ENCODE peak calls at places on chromosomes 16 and 17, in five cellular contexts. M is fibroblast of pulmonary artery, H is cardiac muscle cell, F is OCI-LY7, E is GM12865. N is an unnamed sample.

GRCh38 chr16:275041-275621 is 613 bp downstream of the RGS11 start:
- DNase-seq in E (no peak), M (no peak), H (no peak), F (no peak), N (no peak)

GRCh38 chr16:12158428-12158827 is 181.9 kb downstream of the SNX29 start:
- DNase-seq in H (peak; percentile 75), E (no peak), F (no peak), M (peak; percentile 53), N (no peak)

GRCh38 chr17:31521632-31522283 is 130.3 kb downstream of the RAB11FIP4 start:
- DNase-seq in E (no peak), F (no peak), H (no peak), M (no peak), N (no peak)

GRCh38 chr17:32907583-32907982 is 20.4 kb upstream of the TMEM98 start:
- DNase-seq in H (peak; percentile 27), M (peak; percentile 17), E (no peak), F (no peak), N (no peak)

GRCh38 chr16:66364117-66364958 is 2.2 kb upstream of the CDH5 start:
- DNase-seq in M (peak; percentile 90), E (no peak), H (peak; percentile 85), F (no peak), N (peak; percentile 65)

GRCh38 chr17:56926704-56927103 is 12.9 kb upstream of the TRIM25 start:
- DNase-seq in F (no peak), E (no peak), M (no peak), H (no peak), N (no peak)

GRCh38 chr17:81561494-81561885 is 9.3 kb upstream of the FAAP100 start:
- DNase-seq in H (no peak), F (no peak), M (peak; percentile 30), E (no peak), N (no peak)

GRCh38 chr17:17191961-17192381 is 14.2 kb downstream of the PLD6 start:
- DNase-seq in H (no peak), M (no peak), F (no peak), E (no peak), N (no peak)

GRCh38 chr16:88541831-88542230 is 28.4 kb upstream of the ZC3H18 start:
- DNase-seq in M (no peak), E (no peak), H (no peak), F (no peak), N (no peak)

GRCh38 chr17:74760404-74761105 is 12.1 kb downstream of the NHERF1 start:
- DNase-seq in M (no peak), F (no peak), H (no peak), E (no peak), N (no peak)

GRCh38 chr16:2238396-2239230 is 2.4 kb downstream of the DNASE1L2 start:
- DNase-seq in F (no peak), E (no peak), M (no peak), H (no peak), N (no peak)

GRCh38 chr16:11392041-11392581 is 46.9 kb downstream of the RMI2 start:
- DNase-seq in F (no peak), M (no peak), E (no peak), H (no peak), N (no peak)

GRCh38 chr16:73615256-73615655 is 567.3 kb upstream of the ZFHX3 start:
- DNase-seq in M (no peak), E (no peak), F (no peak), H (no peak), N (no peak)

GRCh38 chr17:17127730-17128291 is 78.3 kb downstream of the PLD6 start:
- DNase-seq in E (no peak), M (no peak), F (no peak), H (no peak), N (no peak)

GRCh38 chr16:10088380-10088793 is 93.8 kb downstream of the GRIN2A start:
- DNase-seq in M (no peak), H (no peak), F (no peak), E (no peak), N (no peak)

GRCh38 chr16:78715673-78716072 is 616.2 kb downstream of the WWOX start:
- DNase-seq in H (no peak), M (no peak), E (no peak), F (no peak), N (no peak)

GRCh38 chr16:27369806-27370205 is 32.2 kb upstream of the IL21R start:
- DNase-seq in H (no peak), M (no peak), E (no peak), F (no peak), N (no peak)

GRCh38 chr17:4479982-4480751 is 18.5 kb upstream of the SPNS2 start:
- DNase-seq in E (no peak), H (no peak), M (no peak), F (no peak), N (no peak)

GRCh38 chr16:77183137-77183536 is 7.9 kb upstream of the MON1B start:
- DNase-seq in M (no peak), H (no peak), E (no peak), F (no peak), N (no peak)

GRCh38 chr17:31499771-31500554 is 108.5 kb downstream of the RAB11FIP4 start:
- DNase-seq in E (no peak), F (no peak), M (peak; percentile 24), H (peak; percentile 62), N (peak; percentile 71)

GRCh38 chr17:70562137-70562536 is 392.8 kb downstream of the KCNJ2 start:
- DNase-seq in F (no peak), M (no peak), E (no peak), H (no peak), N (no peak)

GRCh38 chr16:1706386-1707192 is 594 bp downstream of the MAPK8IP3 start:
- DNase-seq in E (peak; percentile 60), H (peak; percentile 43), M (peak; percentile 41), F (peak; percentile 63), N (no peak)

GRCh38 chr17:51407576-51407975 is 147.2 kb downstream of the UTP18 start:
- DNase-seq in H (no peak), F (no peak), E (no peak), M (no peak), N (no peak)

GRCh38 chr16:20906225-20906870 is 5.8 kb downstream of the LYRM1 start:
- DNase-seq in H (peak; percentile 94), M (peak; percentile 93), E (no peak), F (no peak), N (no peak)

GRCh38 chr17:21275047-21275578 is 9.4 kb upstream of the MAP2K3 start:
- DNase-seq in M (no peak), H (no peak), E (no peak), F (no peak), N (no peak)

GRCh38 chr17:64634217-64634616 is 27.9 kb downstream of the SMURF2 start:
- DNase-seq in E (peak; percentile 32), M (no peak), F (no peak), H (no peak), N (no peak)

GRCh38 chr16:77273-77806 is 685 bp upstream of the MPG start:
- DNase-seq in F (peak; percentile 62), E (peak; percentile 76), H (peak; percentile 83), M (peak; percentile 81), N (peak; percentile 62)

GRCh38 chr16:55552621-55553020 is 13.9 kb upstream of the CAPNS2 start:
- DNase-seq in H (peak; percentile 66), M (peak; percentile 80), F (no peak), E (no peak), N (no peak)

GRCh38 chr17:1423456-1424135 is 23.6 kb upstream of the YWHAE start:
- DNase-seq in M (no peak), E (no peak), H (no peak), F (no peak), N (no peak)

GRCh38 chr17:58631523-58632323 is 60.1 kb downstream of the TEX14 start:
- DNase-seq in H (peak; percentile 99), M (peak; percentile 100), F (peak; percentile 98), E (peak; percentile 99), N (peak; percentile 96)

GRCh38 chr17:58626905-58627304 is 64.9 kb downstream of the TEX14 start:
- DNase-seq in H (no peak), E (no peak), F (no peak), M (no peak), N (no peak)

GRCh38 chr17:58632324-58633314 is 59.2 kb downstream of the TEX14 start:
- DNase-seq in M (no peak), E (no peak), F (no peak), H (no peak), N (no peak)

DNA sequence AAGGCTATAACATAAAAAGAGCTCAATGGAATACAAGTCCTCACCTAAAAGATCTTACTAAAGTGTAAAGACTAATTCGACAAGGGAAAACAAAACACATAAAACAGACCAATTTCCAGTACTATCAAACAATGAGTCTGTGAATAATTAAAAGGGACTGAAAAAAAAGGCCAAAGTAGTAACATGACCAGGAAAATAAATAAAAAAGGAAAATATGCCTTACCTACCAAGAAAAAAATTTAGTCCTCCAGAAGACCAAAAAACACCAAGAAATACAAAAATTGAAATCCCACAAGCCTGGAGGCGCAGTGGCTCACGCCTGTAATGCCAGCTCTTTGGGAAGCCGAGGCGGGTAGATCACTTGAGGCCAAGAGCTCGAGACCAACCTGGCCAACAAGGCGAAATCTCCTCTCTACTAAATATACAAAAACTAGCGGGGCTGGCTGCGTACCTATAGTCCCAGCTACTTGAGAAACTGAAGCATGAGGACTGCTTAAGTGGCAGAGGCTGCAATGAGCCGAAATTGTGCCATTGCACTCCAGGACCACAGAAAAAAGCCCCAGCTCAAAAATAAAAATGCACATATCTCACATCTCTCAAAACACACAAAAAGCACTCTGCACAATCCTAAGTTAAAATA is 60.8 kb downstream of the TEX14 start:
- DNase-seq in H (no peak), F (no peak), E (peak; percentile 97), M (no peak), N (no peak)
- TF ChIP-seq CTCF in H (no peak), F (no peak), E (no peak), M (no peak), N (no peak)

GRCh38 chr17:79792371-79792871 is 4.5 kb downstream of the CBX8 start:
- DNase-seq in E (no peak), F (no peak), H (no peak), M (no peak), N (no peak)
- H3K4me3 ChIP-seq in E (no peak overlapping the region), F (no peak overlapping the region), H (peak overlapping the region; percentile 21), M (no peak overlapping the region), N (peak overlapping the region; percentile 36)

GRCh38 chr16:47424846-47425245 is 36.0 kb downstream of the ITFG1 start:
- DNase-seq in M (no peak), F (no peak), H (no peak), E (no peak), N (no peak)
- TF ChIP-seq CTCF in M (no peak), F (no peak), H (no peak), E (no peak), N (no peak)

DNA sequence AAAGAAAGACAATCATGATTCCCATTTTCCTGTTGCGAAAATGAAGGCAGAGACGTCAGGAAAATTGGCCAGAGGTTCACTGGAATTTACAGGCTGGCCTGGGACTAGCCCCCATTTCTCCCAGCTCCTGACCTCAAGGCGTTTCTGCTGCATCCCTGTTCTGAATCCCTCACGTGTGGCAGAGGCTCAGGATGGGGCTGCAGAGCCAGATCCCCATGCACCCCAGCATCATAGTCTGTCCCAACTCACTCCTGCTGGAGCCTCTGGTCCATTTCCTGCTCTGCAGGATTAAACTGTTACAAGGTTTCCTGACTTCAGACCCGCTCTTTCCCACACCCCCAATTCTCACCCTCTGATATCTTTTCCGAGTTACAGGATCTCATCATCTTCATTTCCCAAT is 2.9 kb downstream of the GPRC5B start:
- DNase-seq in M (no peak), H (no peak), F (no peak), E (no peak), N (no peak)
- H3K4me3 ChIP-seq in M (no peak overlapping the region), H (no peak overlapping the region), F (no peak overlapping the region), E (no peak overlapping the region), N (peak overlapping the region; percentile 89)

GRCh38 chr16:30378236-30379164 is 3.9 kb downstream of the SEPTIN1 start:
- DNase-seq in E (peak; percentile 99), M (peak; percentile 98), H (peak; percentile 99), F (peak; percentile 99), N (peak; percentile 100)
- TF ChIP-seq CTCF in E (no peak), M (peak; percentile 28), H (peak; percentile 25), F (no peak), N (no peak)

N was measured in heart right ventricle.